ENCODE peak calls at places on chromosomes 4 and X, in five cellular contexts. A is NCI-H446 treated with DMSO at 0.1 percent for 48 hours, J is heart right ventricle, Y is testis, B is cardiac fibroblast. W is an unnamed sample.

GRCh38 chr4:186918466-186918865 is 194.8 kb upstream of the FAT1 start:
- DNase-seq in Y (no peak), B (no peak), A (no peak), J (no peak), W (no peak)

GRCh38 chrX:53321216-53321942 is 40.0 kb upstream of the IQSEC2 start:
- DNase-seq in A (no peak), J (no peak), B (no peak), Y (no peak), W (no peak)

GRCh38 chr4:153880983-153881382 is 92.1 kb upstream of the SFRP2 start:
- DNase-seq in Y (no peak), A (no peak), B (no peak), J (no peak), W (no peak)

GRCh38 chr4:13704020-13704419 is 76.5 kb upstream of the BOD1L1 start:
- DNase-seq in B (no peak), J (no peak), Y (no peak), A (no peak), W (no peak)

GRCh38 chr4:37826282-37827029 is at the start of gene PGM2:
- DNase-seq in A (peak), Y (peak), J (peak), B (peak), W (peak)

GRCh38 chr4:16721618-16722291 is 176.7 kb downstream of the LDB2 start:
- DNase-seq in A (no peak), Y (no peak), J (no peak), B (peak), W (no peak)

GRCh38 chr4:73257995-73258667 is 467 bp downstream of the ANKRD17 start:
- DNase-seq in A (no peak), J (peak), B (peak), Y (peak), W (peak)

GRCh38 chr4:154049457-154050181 is 260.7 kb upstream of the SFRP2 start:
- DNase-seq in J (no peak), Y (peak), B (peak), A (no peak), W (no peak)

W was measured in substantia nigra.